ENCODE peak calls at places on chromosomes 5 and 9, in nine cellular contexts. X is WTC11, R is lower leg skin, E is fibroblast of the aortic adventitia, D is astrocyte of the spinal cord, F is AG09309, U is progenitor cell of endocrine pancreas, O is OCI-LY7, H is IMR-90. Q is an unnamed sample.

GRCh38 chr9:18466101-18466500 is 7.9 kb upstream of the ADAMTSL1 start:
- DNase-seq in E (peak; percentile 30), R (no peak), O (no peak), U (no peak), H (no peak), X (no peak), D (no peak), F (no peak), Q (no peak)

GRCh38 chr5:17803976-17804375 is 169.7 kb downstream of the TAF11L14 start:
- DNase-seq in X (no peak), O (no peak), D (no peak), E (no peak), R (no peak), H (no peak), U (no peak), F (no peak), Q (no peak)

GRCh38 chr9:37429441-37430285 is 7.2 kb downstream of the GRHPR start:
- DNase-seq in X (no peak), O (no peak), D (no peak), U (no peak), R (no peak), E (no peak), H (no peak), F (no peak), Q (no peak)

GRCh38 chr9:90124961-90125360 is 517.7 kb downstream of the DIRAS2 start:
- DNase-seq in R (no peak), H (no peak), U (no peak), D (no peak), X (no peak), O (no peak), F (no peak), E (peak; percentile 22), Q (peak; percentile 7)

GRCh38 chr5:33558489-33558888 is 117.7 kb downstream of the TARS1 start:
- DNase-seq in U (no peak), E (peak; percentile 66), D (no peak), H (no peak), X (no peak), R (no peak), F (no peak), O (no peak), Q (no peak)

GRCh38 chr5:58887721-58888409 is 305.0 kb downstream of the RAB3C start:
- DNase-seq in E (peak; percentile 30), U (no peak), F (no peak), R (no peak), X (no peak), D (no peak), O (no peak), H (peak; percentile 11), Q (no peak)

GRCh38 chr5:149240354-149240998 is 31.2 kb upstream of the AFAP1L1 start:
- DNase-seq in H (no peak), O (no peak), F (no peak), U (no peak), D (no peak), R (no peak), X (no peak), E (no peak), Q (no peak)

GRCh38 chr5:34699155-34700077 is 43.3 kb downstream of the RAI14 start:
- DNase-seq in U (no peak), R (peak; percentile 36), F (no peak), H (no peak), D (no peak), O (no peak), E (no peak), X (peak; percentile 43), Q (no peak)

GRCh38 chr9:95341262-95342011 is 23.9 kb upstream of the FANCC start:
- DNase-seq in D (no peak), O (no peak), F (no peak), E (peak; percentile 49), H (peak; percentile 37), X (peak; percentile 25), R (no peak), U (no peak), Q (no peak)

GRCh38 chr5:117455236-117456233 is 880.9 kb upstream of the SEMA6A start:
- DNase-seq in R (peak; percentile 79), O (peak; percentile 7), E (no peak), X (peak; percentile 69), D (no peak), F (no peak), U (peak; percentile 21), H (no peak), Q (no peak)
- TF ChIP-seq CTCF in R (no peak), O (peak; percentile 57), E (no peak), X (peak; percentile 46), D (peak; percentile 35), F (peak; percentile 10), U (peak; percentile 62), H (no peak), Q (no peak)

GRCh38 chr9:72312563-72312962 is 52.4 kb downstream of the ZFAND5 start:
- DNase-seq in U (no peak), H (no peak), D (no peak), O (no peak), E (no peak), R (no peak), F (no peak), X (no peak), Q (no peak)

GRCh38 chr9:72309366-72310133 is 55.5 kb downstream of the ZFAND5 start:
- DNase-seq in X (no peak), O (no peak), U (no peak), H (no peak), E (no peak), D (no peak), F (no peak), R (no peak), Q (no peak)

GRCh38 chr9:72305102-72305546 is 59.9 kb downstream of the ZFAND5 start:
- DNase-seq in U (no peak), X (peak; percentile 47), E (peak; percentile 81), F (no peak), H (peak; percentile 92), O (no peak), D (no peak), R (peak; percentile 92), Q (no peak)

GRCh38 chr9:72304538-72304937 is 60.5 kb downstream of the ZFAND5 start:
- DNase-seq in U (no peak), O (no peak), X (no peak), R (no peak), H (no peak), D (no peak), E (no peak), F (no peak), Q (no peak)

DNA sequence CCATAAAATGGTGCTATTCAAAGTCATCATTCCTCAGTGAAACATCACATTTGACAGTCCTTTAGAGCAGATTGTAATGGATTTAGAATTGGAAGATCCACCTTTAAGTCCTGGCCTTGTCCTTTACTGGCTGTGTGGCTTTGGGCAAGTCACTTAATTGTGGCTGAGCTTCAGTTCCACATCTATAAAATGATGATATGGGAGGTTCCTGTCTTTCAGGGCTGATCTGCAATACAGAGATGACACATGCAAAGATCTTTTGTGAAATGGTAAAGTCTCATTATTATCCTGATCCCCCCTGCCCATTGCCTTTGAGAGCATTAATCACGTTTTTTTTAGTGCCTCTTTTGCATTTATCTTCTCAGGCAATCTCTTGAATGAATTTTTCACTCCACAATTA is 58.2 kb downstream of the ZFAND5 start:
- DNase-seq in X (no peak), D (no peak), O (no peak), F (no peak), E (no peak), U (no peak), R (no peak), H (no peak), Q (no peak)
- TF ChIP-seq CTCF in X (no peak), D (no peak), O (no peak), F (no peak), E (no peak), U (no peak), R (no peak), H (no peak), Q (no peak)

GRCh38 chr5:180801596-180802324 is 846 bp downstream of the MGAT1 start:
- DNase-seq in H (no peak), X (no peak), F (no peak), D (no peak), O (no peak), R (peak; percentile 80), U (no peak), E (peak; percentile 19), Q (no peak)

GRCh38 chr5:180799194-180799593 is 3.4 kb downstream of the MGAT1 start:
- DNase-seq in O (no peak), R (peak; percentile 80), X (peak; percentile 79), D (no peak), F (no peak), E (no peak), H (no peak), U (peak; percentile 32), Q (no peak)

GRCh38 chr5:180802325-180803180 is at the start of gene MGAT1:
- DNase-seq in F (peak; percentile 52), U (peak; percentile 65), E (peak; percentile 85), H (peak; percentile 83), R (peak; percentile 99), D (peak; percentile 81), X (peak; percentile 75), O (peak; percentile 75), Q (peak; percentile 74)

GRCh38 chr5:180798193-180798592 is 4.4 kb downstream of the MGAT1 start:
- DNase-seq in H (no peak), O (no peak), R (no peak), F (no peak), E (no peak), X (no peak), D (no peak), U (no peak), Q (no peak)

DNA sequence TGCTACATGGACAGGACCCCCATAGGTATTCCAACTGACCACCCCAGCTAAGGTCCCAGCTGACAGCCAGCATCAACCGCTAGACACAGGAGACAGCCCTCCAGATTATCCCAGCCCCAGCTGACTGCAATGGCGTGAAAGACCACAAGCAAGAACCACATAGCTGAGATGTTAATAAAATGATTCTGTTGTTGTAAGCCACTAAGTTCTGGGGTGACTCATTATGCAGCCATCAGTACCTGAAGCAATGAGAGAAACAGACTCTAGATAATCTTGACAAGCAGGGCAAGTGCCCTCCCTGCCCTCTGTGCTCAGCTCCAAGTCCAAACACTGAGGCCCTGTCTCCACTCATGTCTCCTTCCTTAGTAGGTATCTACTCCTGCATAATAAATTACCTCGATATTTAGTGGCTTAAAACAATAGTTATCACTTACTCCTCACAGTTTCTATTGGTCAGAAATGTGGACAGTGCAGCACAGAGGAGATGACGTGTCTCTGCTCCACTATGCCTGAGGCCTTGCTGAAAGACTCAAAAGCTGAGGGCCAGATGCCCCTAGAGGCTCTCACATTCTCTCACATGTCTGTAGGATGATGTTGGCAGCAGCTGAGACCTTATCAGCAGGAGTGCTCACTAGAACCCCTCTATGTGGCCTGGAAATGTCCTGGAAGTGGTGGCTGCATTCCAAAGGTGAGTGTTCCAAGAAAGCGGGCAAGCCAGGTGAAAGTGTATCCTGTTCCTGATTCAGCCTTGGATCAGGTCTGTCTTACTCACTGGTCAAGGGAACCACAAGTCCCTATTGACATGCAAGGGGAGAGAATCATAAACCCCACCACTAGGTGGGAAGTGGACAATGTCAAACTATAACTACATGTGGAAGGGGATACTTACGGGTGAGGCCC is 2.5 kb downstream of the MGAT1 start:
- DNase-seq in U (no peak), F (peak; percentile 54), O (no peak), R (no peak), D (peak; percentile 77), H (peak; percentile 86), X (no peak), E (peak; percentile 70), Q (no peak)
- TF ChIP-seq CTCF in U (no peak), F (peak; percentile 22), O (peak; percentile 49), R (no peak), D (peak; percentile 6), H (no peak), X (no peak), E (peak; percentile 23), Q (no peak)

GRCh38 chr5:113660848-113661247 is 147.4 kb downstream of the YTHDC2 start:
- DNase-seq in X (no peak), O (no peak), H (no peak), F (no peak), R (no peak), D (no peak), E (no peak), U (no peak), Q (no peak)

GRCh38 chr5:113663879-113664278 is 150.4 kb downstream of the YTHDC2 start:
- DNase-seq in F (no peak), R (no peak), E (peak; percentile 12), X (peak; percentile 74), D (peak; percentile 49), U (peak; percentile 12), O (peak; percentile 37), H (peak; percentile 16), Q (no peak)
- TF ChIP-seq CTCF in F (peak; percentile 29), R (no peak), E (no peak), X (peak; percentile 30), D (peak; percentile 63), U (peak; percentile 47), O (peak; percentile 82), H (peak; percentile 21), Q (peak; percentile 17)

Q was measured in AG09319.